ENCODE peak calls at places on chromosome 13, in nine cellular contexts. One of them, this sample, is unnamed. For H3K9me3, the result is how much of the 10 kb centered on the place peaks cover.

GRCh38 chr13:48901786-48902185 is 73.9 kb upstream of the FNDC3A start:
- DNase-seq in keratinocyte: no peak
- DNase-seq in PC-9: no peak
- DNase-seq in CD4-positive, CD25-positive, alpha-beta regulatory T cell: no peak
- DNase-seq in GM23248: no peak
- DNase-seq in heart right ventricle: no peak
- DNase-seq in naive thymus-derived CD4-positive, alpha-beta T cell: no peak
- DNase-seq in left ventricle myocardium inferior: no peak
- DNase-seq in pancreas: no peak
- DNase-seq in this sample: no peak

GRCh38 chr13:83881917-83882625 is at the start of gene SLITRK1:
- DNase-seq in CD4-positive, CD25-positive, alpha-beta regulatory T cell: peak
- DNase-seq in naive thymus-derived CD4-positive, alpha-beta T cell: no peak
- DNase-seq in PC-9: no peak
- DNase-seq in pancreas: peak
- DNase-seq in GM23248: peak
- DNase-seq in left ventricle myocardium inferior: no peak
- DNase-seq in heart right ventricle: peak
- DNase-seq in keratinocyte: no peak
- DNase-seq in this sample: no peak

GRCh38 chr13:99373436-99373835 is 66.2 kb upstream of the GPR183 start:
- DNase-seq in GM23248: no peak
- DNase-seq in heart right ventricle: no peak
- DNase-seq in keratinocyte: no peak
- DNase-seq in CD4-positive, CD25-positive, alpha-beta regulatory T cell: no peak
- DNase-seq in pancreas: no peak
- DNase-seq in PC-9: no peak
- DNase-seq in left ventricle myocardium inferior: no peak
- DNase-seq in naive thymus-derived CD4-positive, alpha-beta T cell: no peak
- DNase-seq in this sample: no peak

GRCh38 chr13:110376120-110376519 is 69.0 kb downstream of the COL4A2 start:
- DNase-seq in GM23248: no peak
- DNase-seq in naive thymus-derived CD4-positive, alpha-beta T cell: no peak
- DNase-seq in CD4-positive, CD25-positive, alpha-beta regulatory T cell: no peak
- DNase-seq in left ventricle myocardium inferior: no peak
- DNase-seq in heart right ventricle: no peak
- DNase-seq in PC-9: no peak
- DNase-seq in pancreas: no peak
- DNase-seq in keratinocyte: no peak
- DNase-seq in this sample: no peak

GRCh38 chr13:51733656-51734334 is 70.2 kb downstream of the DHRS12 start:
- DNase-seq in heart right ventricle: no peak
- DNase-seq in keratinocyte: no peak
- DNase-seq in naive thymus-derived CD4-positive, alpha-beta T cell: no peak
- DNase-seq in CD4-positive, CD25-positive, alpha-beta regulatory T cell: no peak
- DNase-seq in left ventricle myocardium inferior: no peak
- DNase-seq in pancreas: no peak
- DNase-seq in GM23248: peak
- DNase-seq in PC-9: no peak
- DNase-seq in this sample: peak

GRCh38 chr13:106701810-106702341 is 133.9 kb upstream of the ARGLU1 start:
- DNase-seq in PC-9: no peak
- DNase-seq in keratinocyte: no peak
- DNase-seq in naive thymus-derived CD4-positive, alpha-beta T cell: no peak
- DNase-seq in heart right ventricle: peak
- DNase-seq in left ventricle myocardium inferior: peak
- DNase-seq in pancreas: no peak
- DNase-seq in GM23248: no peak
- DNase-seq in CD4-positive, CD25-positive, alpha-beta regulatory T cell: no peak
- DNase-seq in this sample: no peak

GRCh38 chr13:50914848-50915247 is 5.3 kb downstream of the RNASEH2B start:
- DNase-seq in keratinocyte: no peak
- DNase-seq in pancreas: no peak
- DNase-seq in GM23248: peak
- DNase-seq in naive thymus-derived CD4-positive, alpha-beta T cell: no peak
- DNase-seq in CD4-positive, CD25-positive, alpha-beta regulatory T cell: peak
- DNase-seq in heart right ventricle: no peak
- DNase-seq in PC-9: no peak
- DNase-seq in left ventricle myocardium inferior: no peak
- DNase-seq in this sample: no peak

GRCh38 chr13:98959299-98959698 is 18.6 kb downstream of the DOCK9 start:
- DNase-seq in GM23248: no peak
- DNase-seq in PC-9: no peak
- DNase-seq in left ventricle myocardium inferior: no peak
- DNase-seq in CD4-positive, CD25-positive, alpha-beta regulatory T cell: no peak
- DNase-seq in pancreas: no peak
- DNase-seq in keratinocyte: no peak
- DNase-seq in heart right ventricle: no peak
- DNase-seq in naive thymus-derived CD4-positive, alpha-beta T cell: no peak
- DNase-seq in this sample: peak

GRCh38 chr13:46377554-46377953 is 9.5 kb downstream of the RUBCNL start:
- DNase-seq in naive thymus-derived CD4-positive, alpha-beta T cell: no peak
- DNase-seq in heart right ventricle: no peak
- DNase-seq in PC-9: no peak
- DNase-seq in pancreas: no peak
- DNase-seq in CD4-positive, CD25-positive, alpha-beta regulatory T cell: no peak
- DNase-seq in keratinocyte: no peak
- DNase-seq in left ventricle myocardium inferior: no peak
- DNase-seq in GM23248: no peak
- DNase-seq in this sample: no peak

DNA sequence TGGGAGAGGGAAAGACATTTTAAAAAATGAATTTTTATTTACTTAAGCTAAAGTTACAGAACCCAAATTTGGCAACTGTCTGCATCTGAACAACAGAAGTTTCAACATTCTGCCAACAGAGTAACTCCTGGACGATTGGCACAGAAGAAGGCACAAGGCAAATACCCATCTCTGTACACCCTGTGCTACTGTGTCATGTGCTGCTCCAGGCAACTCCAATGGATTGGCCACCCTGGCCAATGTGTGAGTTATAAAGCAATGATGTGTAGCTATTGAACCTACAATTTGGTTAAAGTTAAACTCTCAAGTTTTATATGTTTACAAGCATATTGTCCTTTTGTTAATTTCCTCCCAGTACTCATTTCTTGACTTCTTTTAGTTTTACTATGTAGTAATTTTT is 6.1 kb downstream of the STARD13 start:
- DNase-seq in keratinocyte: no peak
- DNase-seq in left ventricle myocardium inferior: no peak
- DNase-seq in PC-9: peak
- DNase-seq in heart right ventricle: no peak
- DNase-seq in CD4-positive, CD25-positive, alpha-beta regulatory T cell: no peak
- DNase-seq in pancreas: no peak
- DNase-seq in naive thymus-derived CD4-positive, alpha-beta T cell: no peak
- DNase-seq in GM23248: peak
- DNase-seq in this sample: no peak
- H3K27ac ChIP-seq in keratinocyte: peak
- H3K27ac ChIP-seq in left ventricle myocardium inferior: peak
- H3K27ac ChIP-seq in PC-9: peak
- H3K27ac ChIP-seq in heart right ventricle: peak
- H3K27ac ChIP-seq in CD4-positive, CD25-positive, alpha-beta regulatory T cell: no peak
- H3K27ac ChIP-seq in pancreas: no peak
- H3K27ac ChIP-seq in naive thymus-derived CD4-positive, alpha-beta T cell: no peak
- H3K27ac ChIP-seq in GM23248: peak
- H3K27ac ChIP-seq in this sample: no peak

GRCh38 chr13:112790735-112791641 is 101.2 kb downstream of the ATP11A start:
- DNase-seq in GM23248: peak
- DNase-seq in pancreas: no peak
- DNase-seq in keratinocyte: no peak
- DNase-seq in left ventricle myocardium inferior: no peak
- DNase-seq in CD4-positive, CD25-positive, alpha-beta regulatory T cell: no peak
- DNase-seq in PC-9: no peak
- DNase-seq in heart right ventricle: no peak
- DNase-seq in naive thymus-derived CD4-positive, alpha-beta T cell: no peak
- DNase-seq in this sample: no peak
- H3K9me3 ChIP-seq in GM23248: under half
- H3K9me3 ChIP-seq in pancreas: under half
- H3K9me3 ChIP-seq in keratinocyte: under half
- H3K9me3 ChIP-seq in left ventricle myocardium inferior: under half
- H3K9me3 ChIP-seq in CD4-positive, CD25-positive, alpha-beta regulatory T cell: under half
- H3K9me3 ChIP-seq in PC-9: under half
- H3K9me3 ChIP-seq in heart right ventricle: under half
- H3K9me3 ChIP-seq in naive thymus-derived CD4-positive, alpha-beta T cell: under half
- H3K9me3 ChIP-seq in this sample: under half

GRCh38 chr13:41462427-41462826 is 5.1 kb downstream of the RGCC start:
- DNase-seq in naive thymus-derived CD4-positive, alpha-beta T cell: no peak
- DNase-seq in keratinocyte: no peak
- DNase-seq in heart right ventricle: no peak
- DNase-seq in pancreas: no peak
- DNase-seq in GM23248: no peak
- DNase-seq in CD4-positive, CD25-positive, alpha-beta regulatory T cell: no peak
- DNase-seq in PC-9: no peak
- DNase-seq in left ventricle myocardium inferior: no peak
- DNase-seq in this sample: no peak

GRCh38 chr13:41465965-41466364 is 8.6 kb downstream of the RGCC start:
- DNase-seq in keratinocyte: no peak
- DNase-seq in PC-9: no peak
- DNase-seq in naive thymus-derived CD4-positive, alpha-beta T cell: no peak
- DNase-seq in left ventricle myocardium inferior: no peak
- DNase-seq in GM23248: no peak
- DNase-seq in heart right ventricle: no peak
- DNase-seq in CD4-positive, CD25-positive, alpha-beta regulatory T cell: no peak
- DNase-seq in pancreas: no peak
- DNase-seq in this sample: no peak

GRCh38 chr13:41463823-41464602 is 6.7 kb downstream of the RGCC start:
- DNase-seq in heart right ventricle: no peak
- DNase-seq in pancreas: no peak
- DNase-seq in left ventricle myocardium inferior: no peak
- DNase-seq in keratinocyte: no peak
- DNase-seq in GM23248: no peak
- DNase-seq in naive thymus-derived CD4-positive, alpha-beta T cell: peak
- DNase-seq in CD4-positive, CD25-positive, alpha-beta regulatory T cell: no peak
- DNase-seq in PC-9: no peak
- DNase-seq in this sample: no peak

GRCh38 chr13:41467546-41467945 is 10.2 kb downstream of the RGCC start:
- DNase-seq in pancreas: no peak
- DNase-seq in heart right ventricle: no peak
- DNase-seq in GM23248: no peak
- DNase-seq in CD4-positive, CD25-positive, alpha-beta regulatory T cell: no peak
- DNase-seq in keratinocyte: no peak
- DNase-seq in naive thymus-derived CD4-positive, alpha-beta T cell: no peak
- DNase-seq in PC-9: no peak
- DNase-seq in left ventricle myocardium inferior: no peak
- DNase-seq in this sample: no peak

DNA sequence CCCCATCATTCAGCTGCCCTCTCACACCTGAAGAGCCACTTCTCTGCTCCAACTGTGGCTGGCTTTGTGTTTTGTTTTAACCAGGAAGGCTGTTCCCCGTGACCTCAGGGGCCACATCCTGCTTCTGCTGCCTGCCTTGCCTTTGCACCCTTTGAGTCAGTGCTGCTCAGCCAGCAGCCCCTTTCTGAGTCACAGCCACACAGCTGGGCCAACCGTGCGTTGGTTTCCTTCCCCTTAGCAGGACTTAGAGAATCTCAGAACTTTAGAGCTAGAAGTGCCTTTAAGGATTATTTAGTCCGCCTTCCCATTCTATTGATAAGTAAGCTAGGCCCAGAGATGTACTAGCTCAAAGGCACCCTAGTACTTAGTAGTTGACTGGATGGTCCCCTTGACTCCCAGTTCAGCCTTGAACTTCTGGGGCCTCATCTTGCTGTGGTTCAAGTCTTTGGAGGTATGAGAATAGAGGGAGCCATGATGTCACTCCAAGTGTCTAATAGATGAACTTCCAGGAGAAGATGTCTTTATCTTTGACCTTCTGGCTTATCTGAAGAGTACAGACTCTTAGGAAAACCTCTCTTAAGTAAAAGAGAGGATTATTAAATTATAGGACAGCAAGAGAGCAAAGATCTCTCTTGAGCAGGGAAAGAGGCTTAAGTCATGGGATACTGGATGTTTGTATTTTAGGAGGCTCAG is 8.0 kb downstream of the RGCC start:
- DNase-seq in pancreas: no peak
- DNase-seq in left ventricle myocardium inferior: peak
- DNase-seq in CD4-positive, CD25-positive, alpha-beta regulatory T cell: peak
- DNase-seq in PC-9: no peak
- DNase-seq in naive thymus-derived CD4-positive, alpha-beta T cell: peak
- DNase-seq in GM23248: peak
- DNase-seq in keratinocyte: no peak
- DNase-seq in heart right ventricle: peak
- DNase-seq in this sample: peak
- H3K27ac ChIP-seq in pancreas: no peak
- H3K27ac ChIP-seq in left ventricle myocardium inferior: peak
- H3K27ac ChIP-seq in CD4-positive, CD25-positive, alpha-beta regulatory T cell: peak
- H3K27ac ChIP-seq in PC-9: no peak
- H3K27ac ChIP-seq in naive thymus-derived CD4-positive, alpha-beta T cell: peak
- H3K27ac ChIP-seq in GM23248: peak
- H3K27ac ChIP-seq in keratinocyte: no peak
- H3K27ac ChIP-seq in heart right ventricle: peak
- H3K27ac ChIP-seq in this sample: peak

DNA sequence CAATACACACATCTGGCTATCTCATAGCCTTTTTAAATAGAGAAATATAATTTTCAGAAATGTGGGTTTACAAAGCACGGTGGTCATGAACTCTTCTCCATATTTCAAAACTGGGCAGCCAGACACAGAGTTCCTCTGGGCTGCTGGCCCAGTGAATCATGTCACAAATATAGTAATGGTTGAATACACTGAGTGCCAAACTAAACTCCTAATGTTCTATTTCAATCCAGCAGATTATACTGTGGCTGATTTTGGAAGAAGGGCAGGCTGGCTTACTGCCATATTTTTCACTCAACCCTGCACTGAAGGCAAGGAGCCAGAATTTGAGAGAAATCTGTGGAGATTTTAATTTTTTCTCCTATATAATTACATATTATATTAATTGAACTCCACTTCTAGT is 17.1 kb upstream of the PRR20A start:
- DNase-seq in PC-9: no peak
- DNase-seq in CD4-positive, CD25-positive, alpha-beta regulatory T cell: no peak
- DNase-seq in naive thymus-derived CD4-positive, alpha-beta T cell: no peak
- DNase-seq in heart right ventricle: peak
- DNase-seq in left ventricle myocardium inferior: peak
- DNase-seq in keratinocyte: no peak
- DNase-seq in GM23248: no peak
- DNase-seq in pancreas: no peak
- DNase-seq in this sample: no peak
- H3K9me3 ChIP-seq in PC-9: under half
- H3K9me3 ChIP-seq in CD4-positive, CD25-positive, alpha-beta regulatory T cell: under half
- H3K9me3 ChIP-seq in naive thymus-derived CD4-positive, alpha-beta T cell: under half
- H3K9me3 ChIP-seq in heart right ventricle: under half
- H3K9me3 ChIP-seq in left ventricle myocardium inferior: under half
- H3K9me3 ChIP-seq in keratinocyte: under half
- H3K9me3 ChIP-seq in GM23248: under half
- H3K9me3 ChIP-seq in pancreas: under half
- H3K9me3 ChIP-seq in this sample: under half

This sample was measured in small intestine.